ENCODE peak calls at places on chromosome 3, in four cellular contexts. B, L, X and G are unnamed samples.

GRCh38 chr3:195448205-195448875 is 5.5 kb upstream of the ACAP2 start:
- DNase-seq in X (no peak), B (no peak), L (no peak), G (no peak)

GRCh38 chr3:11145888-11146287 is 8.4 kb upstream of the HRH1 start:
- DNase-seq in B (no peak), L (no peak), X (no peak), G (no peak)

GRCh38 chr3:57393957-57394356 is 101.5 kb upstream of the ASB14 start:
- DNase-seq in B (no peak), X (no peak), L (no peak), G (no peak)

GRCh38 chr3:194308635-194309213 is 42.4 kb downstream of the CPN2 start:
- DNase-seq in X (no peak), L (no peak), B (no peak), G (no peak)

GRCh38 chr3:62252614-62253147 is 120.7 kb downstream of the FEZF2 start:
- DNase-seq in L (no peak), X (no peak), B (no peak), G (no peak)

GRCh38 chr3:188584958-188585689 is 431.2 kb downstream of the LPP start:
- DNase-seq in B (no peak), L (peak), X (no peak), G (peak)

GRCh38 chr3:186421946-186422345 is 59.9 kb upstream of the DGKG start:
- DNase-seq in B (no peak), X (no peak), L (no peak), G (no peak)

GRCh38 chr3:70943886-70944285 is 631.4 kb upstream of the MDFIC2 start:
- DNase-seq in X (no peak), B (no peak), L (no peak), G (no peak)